ENCODE peak calls at places on chromosomes 2 and 18, in eight cellular contexts. R, C, X, A, V, M, Q and K are unnamed samples.

GRCh38 chr2:178279142-178279541 is 84.8 kb downstream of the OSBPL6 start:
- DNase-seq in C (no peak), X (no peak), Q (no peak), V (no peak), A (no peak), R (peak; percentile 54), M (no peak), K (peak; percentile 51)

GRCh38 chr2:10638093-10638492 is 51.7 kb downstream of the NOL10 start:
- DNase-seq in X (no peak), Q (no peak), C (no peak), M (no peak), R (no peak), A (no peak), V (no peak), K (no peak)

GRCh38 chr2:235002198-235003095 is 50.6 kb downstream of the SH3BP4 start:
- DNase-seq in V (peak; percentile 84), R (peak; percentile 60), A (no peak), Q (no peak), C (no peak), X (no peak), M (no peak), K (no peak)

GRCh38 chr2:39008663-39009062 is 112.2 kb downstream of the SOS1 start:
- DNase-seq in A (no peak), C (no peak), X (no peak), R (no peak), Q (no peak), M (no peak), V (no peak), K (no peak)

GRCh38 chr2:45904267-45904921 is 252.9 kb downstream of the PRKCE start:
- DNase-seq in R (no peak), X (no peak), M (no peak), V (no peak), C (no peak), Q (no peak), A (no peak), K (no peak)

GRCh38 chr2:98822301-98823164 is 91.6 kb upstream of the MGAT4A start:
- DNase-seq in M (peak; percentile 62), Q (no peak), C (peak; percentile 40), A (no peak), V (peak; percentile 44), R (peak; percentile 80), X (peak; percentile 74), K (no peak)

GRCh38 chr18:48142353-48142752 is 211.9 kb upstream of the SMAD2 start:
- DNase-seq in M (no peak), Q (peak; percentile 12), A (no peak), C (no peak), X (no peak), V (no peak), R (no peak), K (no peak)

GRCh38 chr2:197885587-197885986 is 81.2 kb downstream of the PLCL1 start:
- DNase-seq in X (no peak), Q (no peak), R (no peak), V (no peak), A (no peak), C (no peak), M (no peak), K (no peak)

GRCh38 chr2:173607601-173608311 is 253.1 kb downstream of the CDCA7 start:
- DNase-seq in Q (no peak), V (peak; percentile 39), X (no peak), A (no peak), M (no peak), C (no peak), R (no peak), K (no peak)

GRCh38 chr18:50030146-50030545 is 164.8 kb downstream of the MYO5B start:
- DNase-seq in V (no peak), A (no peak), C (no peak), Q (no peak), R (no peak), X (no peak), M (no peak), K (no peak)

GRCh38 chr2:196492946-196493345 is 146.6 kb upstream of the CCDC150 start:
- DNase-seq in V (no peak), A (no peak), M (no peak), Q (no peak), X (no peak), C (no peak), R (no peak), K (no peak)

DNA sequence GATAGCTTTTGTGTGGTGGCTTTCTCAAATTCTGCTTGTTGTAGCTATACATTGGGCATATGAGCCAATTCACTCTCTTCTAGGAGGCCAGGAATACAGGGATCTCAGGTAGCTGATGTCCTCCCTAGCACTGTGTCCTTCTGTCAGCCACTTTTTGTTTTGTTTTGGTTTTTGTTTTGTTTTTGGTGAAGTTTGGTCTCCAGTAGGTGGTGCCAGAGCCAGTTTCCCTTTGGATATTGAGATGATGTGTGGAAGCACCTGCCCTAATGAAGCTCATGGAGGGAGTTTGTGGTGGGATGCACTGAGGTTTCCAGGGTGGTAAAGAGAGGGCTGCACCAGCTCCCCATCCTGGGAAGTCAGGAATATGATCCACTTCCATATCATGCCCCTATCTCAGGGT is 100.5 kb upstream of the VWC2L start:
- DNase-seq in A (no peak), X (no peak), C (no peak), M (peak; percentile 26), V (no peak), R (peak; percentile 43), Q (peak; percentile 15), K (no peak)
- TF ChIP-seq CTCF in A (peak; percentile 50), X (no peak), C (no peak), M (peak; percentile 39), V (no peak), R (peak; percentile 58), Q (peak; percentile 68), K (peak; percentile 44)

GRCh38 chr2:55923978-55924325 is 370 bp upstream of the EFEMP1 start:
- DNase-seq in A (no peak), R (no peak), X (no peak), Q (no peak), M (no peak), V (no peak), C (no peak), K (no peak)
- H3K27me3 ChIP-seq in A (no peaks in the 10 kb centered on the region), R (peaks cover 45% of the 10 kb centered on the region), X (peaks cover 26% of the 10 kb centered on the region), Q (peaks cover 20% of the 10 kb centered on the region), M (peaks cover 2% of the 10 kb centered on the region), V (no peaks in the 10 kb centered on the region), C (no peaks in the 10 kb centered on the region), K (peaks cover 22% of the 10 kb centered on the region)

GRCh38 chr2:37925063-37925897 is at the start of gene RMDN2:
- DNase-seq in C (peak; percentile 89), X (peak; percentile 66), Q (peak; percentile 96), M (peak; percentile 96), V (peak; percentile 94), R (peak; percentile 97), A (peak; percentile 81), K (peak; percentile 95)
- TF ChIP-seq CTCF in C (peak; percentile 21), X (no peak), Q (no peak), M (no peak), V (no peak), R (no peak), A (no peak), K (no peak)

DNA sequence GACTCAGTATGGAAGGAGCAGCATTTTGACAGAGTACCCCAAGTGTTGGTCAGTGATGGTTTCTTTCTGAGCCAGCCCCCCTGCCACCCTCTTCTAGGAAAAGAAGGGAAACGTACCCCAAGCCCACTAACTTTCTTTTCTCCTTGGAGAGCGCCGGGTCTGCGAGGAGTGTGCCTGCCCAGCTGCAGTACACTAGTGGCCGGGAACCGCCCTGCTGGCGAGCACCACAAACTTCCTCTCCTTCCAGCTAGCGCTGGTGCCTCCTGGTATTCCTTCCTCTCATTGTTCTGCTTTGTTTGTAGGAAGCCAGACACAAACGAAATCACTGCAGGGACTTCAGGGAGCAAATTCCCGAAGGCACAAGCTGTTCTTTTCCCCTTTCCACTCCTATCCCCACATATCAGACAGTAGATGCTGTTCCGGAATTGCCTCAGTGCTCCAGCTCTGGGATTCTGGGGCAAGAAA is 1.8 kb downstream of the CCDC85A start:
- DNase-seq in Q (no peak), M (peak; percentile 69), A (no peak), R (peak; percentile 79), V (peak; percentile 34), C (no peak), X (no peak), K (peak; percentile 1)
- H3K27me3 ChIP-seq in Q (peaks cover 43% of the 10 kb centered on the region), M (peaks cover 48% of the 10 kb centered on the region), A (no peaks in the 10 kb centered on the region), R (peaks cover 97% of the 10 kb centered on the region), V (peaks cover 5% of the 10 kb centered on the region), C (no peaks in the 10 kb centered on the region), X (peaks cover 64% of the 10 kb centered on the region), K (peaks cover 83% of the 10 kb centered on the region)